ENCODE peak calls at places on chromosomes 3 and 15, in ten cellular contexts. W, U, E, S, N, L, H, I, G and O are unnamed samples. For H3K4me1, the result is how much of the 10 kb centered on the place peaks cover.

GRCh38 chr15:39699531-39700110 is 83.0 kb downstream of the FSIP1 start:
- DNase-seq in H (no peak), W (no peak), N (no peak), E (no peak), U (no peak), L (no peak), S (no peak), I (no peak), G (no peak), O (no peak)

GRCh38 chr3:37096292-37096691 is 78.1 kb downstream of the LRRFIP2 start:
- DNase-seq in I (no peak), S (peak), W (peak), U (no peak), L (no peak), H (no peak), G (peak), E (peak), N (no peak), O (no peak)

GRCh38 chr15:72796515-72797337 is 13.2 kb upstream of the ADPGK start:
- DNase-seq in U (peak), N (peak), H (peak), G (peak), W (peak), L (peak), S (peak), E (peak), I (peak), O (peak)

GRCh38 chr3:67832807-67833206 is 178.4 kb upstream of the SUCLG2 start:
- DNase-seq in G (no peak), U (no peak), W (no peak), L (no peak), S (no peak), E (no peak), H (no peak), N (no peak), I (no peak), O (no peak)

GRCh38 chr15:59224474-59224873 is 17.8 kb downstream of the LDHAL6B start:
- DNase-seq in L (no peak), I (no peak), H (no peak), U (peak), N (no peak), W (no peak), E (peak), G (no peak), S (no peak), O (peak)

GRCh38 chr3:132592211-132592610 is 4.9 kb upstream of the ACKR4 start:
- DNase-seq in S (no peak), H (no peak), N (no peak), E (no peak), W (no peak), L (no peak), I (no peak), G (peak), U (no peak), O (no peak)

GRCh38 chr3:196886175-196886574 is 18.5 kb downstream of the SENP5 start:
- DNase-seq in I (no peak), L (no peak), G (no peak), E (no peak), H (no peak), W (no peak), S (no peak), U (no peak), N (no peak), O (no peak)

GRCh38 chr3:180617049-180617448 is 15.1 kb downstream of the TTC14 start:
- DNase-seq in I (no peak), L (no peak), U (no peak), W (no peak), N (no peak), E (no peak), G (no peak), S (no peak), H (no peak), O (no peak)

GRCh38 chr3:56373386-56373785 is 94.9 kb downstream of the ERC2 start:
- DNase-seq in L (no peak), N (no peak), H (no peak), I (no peak), U (no peak), S (peak), W (no peak), G (no peak), E (no peak), O (no peak)

GRCh38 chr15:78621810-78622402 is 1.1 kb upstream of the CHRNA3 start:
- DNase-seq in E (no peak), W (no peak), H (no peak), L (no peak), S (no peak), I (no peak), N (no peak), U (peak), G (no peak), O (no peak)

GRCh38 chr15:51758645-51759044 is 7.2 kb downstream of the TMOD2 start:
- DNase-seq in E (no peak), I (no peak), H (no peak), U (peak), N (no peak), L (no peak), S (no peak), G (peak), W (peak), O (peak)

GRCh38 chr15:100689500-100689899 is 87.1 kb downstream of the ASB7 start:
- DNase-seq in G (no peak), I (no peak), S (no peak), W (no peak), E (no peak), L (no peak), U (no peak), H (no peak), N (no peak), O (no peak)

GRCh38 chr15:78564743-78565096 is 600 bp upstream of the CHRNA5 start:
- DNase-seq in H (no peak), N (no peak), S (no peak), E (no peak), U (no peak), I (no peak), G (no peak), W (no peak), L (no peak), O (no peak)

GRCh38 chr15:97235285-97235985 is 725.1 kb upstream of the ARRDC4 start:
- DNase-seq in S (peak), U (peak), H (no peak), L (no peak), W (peak), G (peak), E (peak), N (peak), I (peak), O (peak)

GRCh38 chr3:187929115-187929828 is 184.0 kb upstream of the BCL6 start:
- DNase-seq in H (no peak), I (no peak), L (no peak), G (no peak), W (no peak), N (no peak), S (no peak), U (no peak), E (no peak), O (no peak)

GRCh38 chr3:38027466-38028465 is 1.7 kb downstream of the PLCD1 start:
- DNase-seq in L (no peak), N (no peak), G (no peak), H (no peak), W (no peak), E (no peak), S (no peak), I (no peak), U (no peak), O (no peak)

GRCh38 chr3:122100591-122101491 is 45.7 kb downstream of the CD86 start:
- DNase-seq in E (no peak), L (no peak), W (no peak), S (peak), H (no peak), I (no peak), N (no peak), U (no peak), G (no peak), O (no peak)

GRCh38 chr15:51051776-51052175 is 42.9 kb downstream of the TNFAIP8L3 start:
- DNase-seq in W (no peak), U (no peak), I (no peak), N (no peak), G (no peak), L (no peak), H (no peak), S (no peak), E (no peak), O (peak)

GRCh38 chr3:43120937-43121336 is 15.1 kb upstream of the POMGNT2 start:
- DNase-seq in U (no peak), G (no peak), W (no peak), H (no peak), E (no peak), S (no peak), N (no peak), L (no peak), I (no peak), O (no peak)

GRCh38 chr3:121165397-121165837 is 257.4 kb downstream of the STXBP5L start:
- DNase-seq in G (no peak), U (no peak), S (peak), I (no peak), N (no peak), E (no peak), W (no peak), H (no peak), L (no peak), O (no peak)

GRCh38 chr3:20125912-20126311 is 60.1 kb downstream of the SGO1 start:
- DNase-seq in W (no peak), H (no peak), S (no peak), I (no peak), L (no peak), E (no peak), U (no peak), N (no peak), G (no peak), O (no peak)

GRCh38 chr15:31296304-31297220 is 30.1 kb upstream of the KLF13 start:
- DNase-seq in L (no peak), H (peak), U (peak), W (no peak), G (peak), S (no peak), E (peak), N (peak), I (peak), O (peak)

GRCh38 chr3:128215800-128216495 is 62.7 kb downstream of the EEFSEC start:
- DNase-seq in W (peak), U (no peak), E (no peak), S (peak), L (no peak), I (no peak), H (no peak), G (no peak), N (no peak), O (no peak)

GRCh38 chr3:53680026-53680425 is 166.2 kb downstream of the CHDH start:
- DNase-seq in H (no peak), E (no peak), W (peak), S (peak), I (peak), G (no peak), L (no peak), U (no peak), N (no peak), O (peak)

GRCh38 chr3:72679540-72680198 is 168.6 kb downstream of the SHQ1 start:
- DNase-seq in I (no peak), G (no peak), E (no peak), W (peak), L (no peak), H (no peak), U (no peak), N (no peak), S (no peak), O (no peak)

GRCh38 chr15:69857686-69858391 is 239.9 kb downstream of the TLE3 start:
- DNase-seq in I (no peak), W (no peak), G (no peak), S (no peak), E (no peak), L (no peak), U (no peak), H (no peak), N (no peak), O (no peak)

GRCh38 chr15:61879219-61879618 is 181.0 kb downstream of the VPS13C start:
- DNase-seq in N (no peak), S (no peak), U (peak), E (peak), G (no peak), H (no peak), W (no peak), I (no peak), L (no peak), O (no peak)

GRCh38 chr15:70275461-70276138 is 177.9 kb upstream of the TLE3 start:
- DNase-seq in U (no peak), E (peak), H (no peak), I (no peak), G (no peak), W (no peak), N (no peak), S (no peak), L (no peak), O (no peak)

GRCh38 chr3:116198087-116198486 is 247.2 kb downstream of the LSAMP start:
- DNase-seq in L (no peak), G (peak), H (no peak), N (no peak), E (no peak), I (no peak), W (peak), U (no peak), S (no peak), O (no peak)

GRCh38 chr15:85494035-85494793 is 113.8 kb downstream of the AKAP13 start:
- DNase-seq in H (no peak), N (peak), E (peak), U (no peak), S (no peak), G (peak), I (peak), W (peak), L (no peak), O (no peak)

GRCh38 chr3:197501496-197501878 is 54.3 kb downstream of the BDH1 start:
- DNase-seq in H (no peak), W (peak), I (no peak), G (no peak), N (no peak), L (no peak), S (peak), U (no peak), E (no peak), O (no peak)

GRCh38 chr3:130700541-130700940 is 46.1 kb downstream of the PIK3R4 start:
- DNase-seq in I (no peak), S (no peak), U (no peak), N (no peak), L (no peak), W (peak), G (no peak), E (peak), H (no peak), O (peak)

GRCh38 chr3:187165144-187165543 is 25.8 kb upstream of the RPL39L start:
- DNase-seq in W (peak), H (no peak), N (peak), S (peak), U (no peak), E (peak), I (peak), L (peak), G (peak), O (no peak)

GRCh38 chr15:45441686-45442085 is 63.3 kb upstream of the GATM start:
- DNase-seq in E (peak), G (no peak), N (no peak), H (no peak), L (no peak), U (peak), I (no peak), W (no peak), S (no peak), O (no peak)

GRCh38 chr3:145854486-145854885 is 306.5 kb downstream of the PLOD2 start:
- DNase-seq in L (no peak), N (no peak), W (no peak), H (no peak), I (no peak), E (no peak), S (no peak), U (no peak), G (no peak), O (no peak)

GRCh38 chr3:145843561-145843960 is 317.4 kb downstream of the PLOD2 start:
- DNase-seq in L (no peak), H (no peak), U (no peak), N (no peak), E (no peak), I (no peak), S (no peak), W (no peak), G (no peak), O (no peak)

DNA sequence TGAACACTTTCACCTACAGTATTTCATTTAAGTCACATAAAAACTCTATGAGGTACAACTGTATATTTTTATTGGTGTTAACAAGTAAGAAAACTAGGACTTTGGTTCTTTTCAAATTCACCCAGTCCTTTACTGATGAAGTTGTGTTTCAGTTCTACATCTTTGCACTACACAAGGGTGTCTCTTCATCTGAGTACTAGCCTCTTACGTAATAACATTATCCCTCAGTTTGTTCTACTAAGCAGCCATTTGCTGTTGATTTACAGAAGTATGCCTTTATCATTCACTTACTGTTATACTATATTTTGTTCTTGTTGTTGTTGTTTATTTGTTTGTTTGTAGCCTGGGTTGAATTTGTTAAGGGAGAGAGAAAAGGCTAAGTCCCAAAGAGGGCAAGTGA is 311.9 kb downstream of the PLOD2 start:
- DNase-seq in N (no peak), G (peak), L (no peak), E (no peak), H (no peak), I (no peak), W (peak), S (no peak), U (no peak), O (no peak)
- H3K4me1 ChIP-seq in N (under half), G (under half), L (under half), E (under half), H (under half), I (under half), W (under half), S (under half), U (under half), O (under half)

DNA sequence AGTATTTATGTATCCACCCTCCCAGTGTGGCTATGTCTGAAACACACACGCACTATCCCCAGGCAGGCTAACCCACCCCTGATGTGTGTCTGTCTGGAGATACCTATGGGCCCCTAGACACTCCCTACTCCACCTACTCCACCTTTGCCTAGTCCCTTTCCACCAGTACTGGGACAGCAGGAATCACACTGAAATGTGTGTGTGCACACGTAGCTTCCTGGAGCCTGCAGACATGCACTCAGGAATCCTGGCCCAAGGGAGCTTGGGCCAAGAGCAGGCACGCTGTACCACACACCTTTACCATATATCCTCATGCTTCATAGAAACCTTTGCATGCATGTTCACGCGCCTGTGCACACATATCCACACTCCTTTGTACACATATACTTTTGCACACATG is 6.9 kb upstream of the PTH1R start:
- DNase-seq in L (no peak), I (no peak), E (no peak), U (no peak), G (no peak), S (no peak), H (no peak), W (no peak), N (no peak), O (no peak)
- H3K4me1 ChIP-seq in L (under half), I (under half), E (under half), U (under half), G (under half), S (under half), H (under half), W (under half), N (under half), O (under half)

GRCh38 chr3:15288331-15288726 is 44.1 kb downstream of the SH3BP5 start:
- DNase-seq in E (no peak), I (no peak), S (no peak), G (no peak), U (no peak), N (no peak), L (no peak), H (no peak), W (no peak), O (no peak)

GRCh38 chr3:15283702-15284101 is 48.7 kb downstream of the SH3BP5 start:
- DNase-seq in G (no peak), E (no peak), S (no peak), L (no peak), H (no peak), U (no peak), N (no peak), I (no peak), W (no peak), O (no peak)

GRCh38 chr3:15284121-15284889 is 48.1 kb downstream of the SH3BP5 start:
- DNase-seq in N (no peak), G (peak), W (peak), H (no peak), E (no peak), L (no peak), U (no peak), S (no peak), I (no peak), O (peak)

GRCh38 chr3:15287565-15288330 is 44.6 kb downstream of the SH3BP5 start:
- DNase-seq in W (peak), G (peak), L (no peak), N (no peak), S (no peak), H (peak), U (peak), I (no peak), E (no peak), O (peak)

DNA sequence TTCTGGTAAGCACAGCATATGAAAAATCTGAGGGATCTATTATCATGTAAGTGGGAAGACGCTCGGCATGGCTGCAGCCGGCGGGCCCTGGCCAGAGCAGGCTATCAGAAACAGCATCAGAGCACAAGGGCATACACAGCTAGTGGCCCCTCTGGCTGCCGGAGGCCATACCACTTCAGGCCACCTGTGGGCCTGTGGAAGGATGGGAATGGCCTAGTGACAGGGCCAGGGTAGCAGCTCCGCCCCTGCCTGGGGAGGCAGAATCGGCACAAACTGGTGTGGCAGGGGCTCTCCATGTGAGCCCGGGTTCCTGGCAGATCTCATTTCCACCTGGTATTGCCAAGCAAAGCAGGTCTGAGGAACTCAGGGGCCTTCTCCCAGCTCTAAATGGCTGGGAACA is 46.4 kb downstream of the SH3BP5 start:
- DNase-seq in U (no peak), W (no peak), N (no peak), I (no peak), L (no peak), E (no peak), H (no peak), S (peak), G (no peak), O (no peak)
- H3K4me1 ChIP-seq in U (under half), W (under half), N (under half), I (under half), L (half or more), E (under half), H (under half), S (under half), G (under half), O (under half)

DNA sequence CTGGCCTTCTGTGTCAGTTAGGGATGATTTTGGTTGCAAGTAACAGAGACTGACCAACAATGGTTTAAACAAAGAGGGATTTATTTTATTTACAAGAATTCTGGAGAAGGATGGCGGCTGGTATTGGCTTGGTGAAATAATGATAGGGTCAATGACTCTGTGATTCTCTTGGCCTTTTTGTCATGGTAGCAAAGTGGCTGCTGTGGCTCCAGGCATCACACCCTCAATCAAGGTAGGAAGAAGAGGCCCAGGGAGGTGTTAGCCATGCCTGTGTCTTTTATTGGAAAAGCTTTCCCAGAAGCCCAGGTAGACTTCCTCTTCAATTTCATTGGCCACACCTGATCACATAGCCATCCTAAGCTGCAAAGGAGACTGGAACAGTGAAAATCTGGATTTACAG is 13.1 kb downstream of the FAM107A start:
- DNase-seq in W (no peak), E (no peak), G (no peak), U (no peak), N (no peak), H (no peak), S (no peak), I (no peak), L (no peak), O (no peak)
- H3K4me1 ChIP-seq in W (under half), E (under half), G (under half), U (under half), N (under half), H (under half), S (under half), I (under half), L (under half), O (under half)